ENCODE peak calls at places on chromosomes 2 and 18, in five cellular contexts. F is body of pancreas, R is GM23248, D is uterus, K is HAP-1. L is an unnamed sample.
A peak's percentile ranks its signal among the peaks of the same experiment; 100 is the strongest.

GRCh38 chr2:22027345-22028005 is 903.7 kb downstream of the TDRD15 start:
- DNase-seq in F (no peak), R (no peak), D (no peak), K (no peak), L (no peak)

GRCh38 chr2:133843091-133843490 is 274.8 kb upstream of the NCKAP5 start:
- DNase-seq in F (no peak), R (peak; percentile 19), D (no peak), K (no peak), L (no peak)

GRCh38 chr2:28071221-28071620 is 180.7 kb downstream of the BABAM2 start:
- DNase-seq in F (no peak), R (no peak), D (no peak), K (no peak), L (no peak)

GRCh38 chr2:69830045-69830905 is 815 bp downstream of the GMCL1 start:
- DNase-seq in F (peak; percentile 56), R (peak; percentile 59), D (peak; percentile 26), K (peak; percentile 64), L (no peak)

GRCh38 chr2:226673314-226673723 is 126.3 kb downstream of the IRS1 start:
- DNase-seq in F (no peak), R (peak; percentile 95), D (peak; percentile 31), K (no peak), L (no peak)

GRCh38 chr18:27661320-27662049 is 476.4 kb upstream of the CHST9 start:
- DNase-seq in F (no peak), R (no peak), D (no peak), K (peak; percentile 18), L (no peak)

GRCh38 chr2:151040036-151040435 is 221.6 kb downstream of the RBM43 start:
- DNase-seq in F (no peak), R (peak; percentile 64), D (no peak), K (no peak), L (no peak)

GRCh38 chr2:109446531-109447131 is 167.1 kb downstream of the SEPTIN10 start:
- DNase-seq in F (no peak), R (no peak), D (no peak), K (no peak), L (peak; percentile 60)

GRCh38 chr2:48562281-48562680 is 32.3 kb downstream of the STON1 start:
- DNase-seq in F (no peak), R (no peak), D (no peak), K (no peak), L (no peak)

GRCh38 chr2:240800241-240800640 is 19.8 kb downstream of the KIF1A start:
- DNase-seq in F (peak; percentile 34), R (no peak), D (no peak), K (no peak), L (peak; percentile 62)

GRCh38 chr2:12484536-12485115 is 232.1 kb upstream of the TRIB2 start:
- DNase-seq in F (no peak), R (peak; percentile 16), D (no peak), K (no peak), L (no peak)

GRCh38 chr2:17878222-17879136 is at the start of gene KCNS3:
- DNase-seq in F (peak; percentile 71), R (peak; percentile 78), D (no peak), K (peak; percentile 77), L (peak; percentile 67)

GRCh38 chr2:120237491-120237902 is 14.3 kb upstream of the TMEM185B start:
- DNase-seq in F (no peak), R (peak; percentile 89), D (no peak), K (no peak), L (no peak)

GRCh38 chr18:62651276-62652031 is 63.9 kb upstream of the PHLPP1 start:
- DNase-seq in F (no peak), R (no peak), D (no peak), K (no peak), L (no peak)

GRCh38 chr2:231373786-231374185 is 21.7 kb upstream of the B3GNT7 start:
- DNase-seq in F (no peak), R (no peak), D (no peak), K (no peak), L (no peak)

GRCh38 chr18:62979172-62979571 is 263.8 kb downstream of the PHLPP1 start:
- DNase-seq in F (peak; percentile 21), R (peak; percentile 78), D (peak; percentile 36), K (no peak), L (no peak)

GRCh38 chr2:158795110-158795924 is at the start of gene DAPL1:
- DNase-seq in F (peak; percentile 74), R (no peak), D (no peak), K (no peak), L (no peak)

GRCh38 chr2:74915743-74916142 is 42.7 kb upstream of the POLE4 start:
- DNase-seq in F (no peak), R (no peak), D (no peak), K (no peak), L (no peak)

GRCh38 chr2:241312082-241312481 is 3.4 kb downstream of the HDLBP start:
- DNase-seq in F (no peak), R (peak; percentile 81), D (no peak), K (no peak), L (no peak)

GRCh38 chr18:48173557-48173956 is 235.6 kb downstream of the ZBTB7C start:
- DNase-seq in F (no peak), R (no peak), D (no peak), K (no peak), L (no peak)

GRCh38 chr2:207334631-207335371 is 169.1 kb upstream of the KLF7 start:
- DNase-seq in F (peak; percentile 36), R (peak; percentile 98), D (peak; percentile 79), K (no peak), L (peak; percentile 88)

GRCh38 chr2:3208591-3208990 is 169.0 kb downstream of the EIPR1 start:
- DNase-seq in F (no peak), R (no peak), D (no peak), K (no peak), L (no peak)

GRCh38 chr2:62461017-62461553 is 44.9 kb downstream of the TMEM17 start:
- DNase-seq in F (no peak), R (no peak), D (no peak), K (no peak), L (no peak)

GRCh38 chr2:72920317-72921087 is 3.2 kb downstream of the EMX1 start:
- DNase-seq in F (no peak), R (peak; percentile 57), D (no peak), K (peak; percentile 53), L (peak; percentile 41)

GRCh38 chr2:190911813-190912212 is 31.2 kb downstream of the GLS start:
- DNase-seq in F (no peak), R (no peak), D (no peak), K (no peak), L (no peak)

GRCh38 chr2:173984866-173985588 is 19.9 kb upstream of the SP3 start:
- DNase-seq in F (peak; percentile 68), R (no peak), D (no peak), K (no peak), L (no peak)

GRCh38 chr18:8800041-8800441 is 94.7 kb downstream of the MTCL1 start:
- DNase-seq in F (peak; percentile 82), R (peak; percentile 91), D (no peak), K (no peak), L (peak; percentile 79)
- H3K36me3 ChIP-seq in F (no peaks in the 10 kb centered on the region), R (peaks cover 11% of the 10 kb centered on the region), D (no peaks in the 10 kb centered on the region), K (no peaks in the 10 kb centered on the region), L (peaks cover 18% of the 10 kb centered on the region)

GRCh38 chr18:453399-453798 is 47.1 kb downstream of the COLEC12 start:
- DNase-seq in F (no peak), R (no peak), D (no peak), K (no peak), L (no peak)

GRCh38 chr18:457120-457519 is 43.4 kb downstream of the COLEC12 start:
- DNase-seq in F (no peak), R (peak; percentile 85), D (peak; percentile 38), K (no peak), L (peak; percentile 82)

GRCh38 chr18:456361-456821 is 44.1 kb downstream of the COLEC12 start:
- DNase-seq in F (peak; percentile 30), R (peak; percentile 87), D (peak; percentile 80), K (no peak), L (peak; percentile 93)

GRCh38 chr18:449374-449773 is 51.1 kb downstream of the COLEC12 start:
- DNase-seq in F (peak; percentile 88), R (no peak), D (peak; percentile 43), K (no peak), L (no peak)

DNA sequence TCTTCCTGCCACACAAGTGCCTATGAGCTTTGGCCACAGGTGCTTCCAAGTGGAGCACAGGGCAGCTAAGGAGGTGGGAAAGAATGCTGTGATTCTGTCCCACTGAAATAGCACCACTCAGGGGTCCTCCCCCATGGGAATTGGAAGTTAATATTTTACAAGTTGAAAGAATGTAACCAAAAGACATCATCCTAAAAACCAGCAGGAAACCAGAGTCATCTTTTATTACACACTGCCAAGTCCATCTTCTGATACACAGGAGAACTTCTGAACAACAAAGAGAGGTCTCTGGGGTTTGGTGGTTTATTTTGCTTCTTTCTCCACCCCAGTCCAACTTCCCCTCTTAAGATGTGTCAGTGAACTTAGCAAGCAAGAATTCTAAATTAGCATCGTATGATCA is 47.7 kb downstream of the COLEC12 start:
- DNase-seq in F (no peak), R (no peak), D (no peak), K (no peak), L (no peak)
- H3K36me3 ChIP-seq in F (no peaks in the 10 kb centered on the region), R (no peaks in the 10 kb centered on the region), D (no peaks in the 10 kb centered on the region), K (no peaks in the 10 kb centered on the region), L (no peaks in the 10 kb centered on the region)

GRCh38 chr2:161159829-161160225 is 401 bp upstream of the TANK start:
- DNase-seq in F (no peak), R (no peak), D (no peak), K (no peak), L (no peak)
- H3K36me3 ChIP-seq in F (no peaks in the 10 kb centered on the region), R (peaks cover 31% of the 10 kb centered on the region), D (no peaks in the 10 kb centered on the region), K (peaks cover 15% of the 10 kb centered on the region), L (peaks cover 7% of the 10 kb centered on the region)

DNA sequence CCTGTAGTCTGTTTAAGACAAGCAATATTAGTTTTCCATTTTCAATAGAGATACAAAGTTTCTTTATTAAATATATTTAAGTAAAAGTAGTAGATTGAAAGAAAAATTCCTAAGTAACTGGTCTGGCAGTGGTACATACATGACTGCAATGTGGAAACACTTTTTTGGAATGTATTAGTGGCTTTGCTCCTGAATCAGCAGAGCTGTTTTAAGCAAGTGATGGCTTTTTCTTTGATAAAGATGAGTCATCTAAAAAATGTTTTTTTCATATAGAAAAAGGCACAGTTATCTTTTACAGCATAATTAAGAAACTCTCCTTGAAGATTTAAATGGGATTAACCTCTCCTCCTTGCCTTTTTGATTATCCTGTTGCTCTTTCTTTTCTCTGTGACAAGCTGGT is 34.9 kb downstream of the KDM3A start:
- DNase-seq in F (no peak), R (peak; percentile 84), D (no peak), K (no peak), L (no peak)
- H3K36me3 ChIP-seq in F (no peaks in the 10 kb centered on the region), R (peaks cover 68% of the 10 kb centered on the region), D (no peaks in the 10 kb centered on the region), K (peaks cover 36% of the 10 kb centered on the region), L (peaks cover 100% of the 10 kb centered on the region)

L was measured in sigmoid colon.